ENCODE peak calls at places on chromosomes 7 and 10, in four cellular contexts. M, O, V and A are unnamed samples.

GRCh38 chr7:77908664-77909063 is 110.1 kb downstream of the PHTF2 start:
- DNase-seq in M (no peak), O (no peak), V (no peak), A (no peak)

GRCh38 chr7:77223261-77223660 is 23.6 kb upstream of the FGL2 start:
- DNase-seq in M (no peak), O (no peak), V (no peak), A (no peak)

GRCh38 chr7:118259115-118259514 is 34.6 kb downstream of the ANKRD7 start:
- DNase-seq in M (no peak), O (no peak), V (no peak), A (no peak)

GRCh38 chr7:64636386-64636785 is 29.5 kb upstream of the ZNF107 start:
- DNase-seq in M (no peak), O (no peak), V (no peak), A (no peak)

GRCh38 chr7:126185959-126186580 is 1066.7 kb downstream of the GRM8 start:
- DNase-seq in M (peak; percentile 64), O (no peak), V (no peak), A (no peak)

GRCh38 chr7:73544678-73545077 is 12.8 kb downstream of the BCL7B start:
- DNase-seq in M (no peak), O (no peak), V (no peak), A (no peak)

GRCh38 chr10:36515313-36515712 is 610.1 kb upstream of the ANKRD30A start:
- DNase-seq in M (no peak), O (no peak), V (no peak), A (no peak)

GRCh38 chr7:66880009-66880554 is 40.9 kb upstream of the TMEM248 start:
- DNase-seq in M (no peak), O (no peak), V (no peak), A (no peak)

GRCh38 chr10:74194545-74194944 is 43.5 kb downstream of the ADK start:
- DNase-seq in M (no peak), O (no peak), V (no peak), A (no peak)

GRCh38 chr10:36172574-36172973 is 530.5 kb upstream of the FZD8 start:
- DNase-seq in M (no peak), O (no peak), V (no peak), A (peak; percentile 14)

GRCh38 chr10:47322300-47323061 is at the start of gene GDF2:
- DNase-seq in M (no peak), O (no peak), V (no peak), A (no peak)